ENCODE peak calls at places on chromosomes 2 and 18, in nine cellular contexts. R is stimulated activated CD4-positive, alpha-beta T cell treated with anti-CD3 and anti-CD28 coated beads, Interleukin-2, amount 100 ng/mL, for 24 hours; Y is anterior cingulate cortex; X is activated CD8-positive, alpha-beta memory T cell treated with anti-CD3 and anti-CD28 coated beads for 48 hours; V is iris pigment epithelial cell; P is SK-N-DZ; N is retinal pigment epithelial cell; T is AG10803; S is NCI-H2081. H is an unnamed sample.
A peak's percentile ranks its signal among the peaks of the same experiment; 100 is the strongest.

GRCh38 chr2:39737661-39738060 is 41.4 kb downstream of the THUMPD2 start:
- DNase-seq in R (no peak), S (no peak), P (no peak), T (peak; percentile 78), X (no peak), Y (no peak), V (peak; percentile 93), N (peak; percentile 52), H (no peak)

GRCh38 chr18:74689251-74689650 is 91.6 kb downstream of the ZNF407 start:
- DNase-seq in P (no peak), Y (no peak), V (peak; percentile 66), T (peak; percentile 75), N (no peak), S (no peak), R (no peak), X (no peak), H (no peak)

GRCh38 chr18:76496200-76496890 is 1.3 kb upstream of the ZNF516 start:
- DNase-seq in S (peak; percentile 62), Y (no peak), N (no peak), T (peak; percentile 71), R (peak; percentile 32), P (peak; percentile 81), V (peak; percentile 84), X (peak; percentile 4), H (peak; percentile 59)

GRCh38 chr2:239138610-239139009 is 262.2 kb downstream of the HDAC4 start:
- DNase-seq in Y (no peak), T (no peak), X (no peak), R (no peak), P (no peak), N (no peak), V (no peak), S (no peak), H (no peak)

GRCh38 chr18:25136416-25137132 is 215.4 kb downstream of the ZNF521 start:
- DNase-seq in R (no peak), Y (no peak), P (no peak), S (no peak), N (no peak), X (no peak), V (peak; percentile 6), T (no peak), H (no peak)

GRCh38 chr2:238123991-238124470 is 14.4 kb upstream of the KLHL30 start:
- DNase-seq in N (no peak), R (no peak), P (no peak), X (no peak), T (no peak), V (no peak), Y (no peak), S (no peak), H (no peak)

GRCh38 chr18:43049021-43049420 is 66.5 kb downstream of the RIT2 start:
- DNase-seq in X (no peak), N (no peak), S (no peak), R (no peak), P (no peak), Y (no peak), V (peak; percentile 93), T (peak; percentile 4), H (no peak)

GRCh38 chr2:73851274-73851673 is 22.5 kb downstream of the STAMBP start:
- DNase-seq in X (no peak), P (no peak), R (no peak), V (no peak), S (no peak), T (no peak), N (no peak), Y (no peak), H (no peak)

GRCh38 chr2:37344453-37345361 is at the start of gene QPCT:
- DNase-seq in X (peak; percentile 48), S (peak; percentile 46), T (peak; percentile 50), Y (no peak), P (no peak), R (peak; percentile 46), N (no peak), V (peak; percentile 60), H (peak; percentile 39)

GRCh38 chr2:217831306-217831705 is 171.5 kb downstream of the TNS1 start:
- DNase-seq in R (no peak), P (no peak), N (no peak), X (no peak), V (no peak), T (no peak), Y (no peak), S (no peak), H (no peak)

GRCh38 chr2:199692489-199692888 is 158.5 kb downstream of the FTCDNL1 start:
- DNase-seq in T (no peak), Y (no peak), X (no peak), V (peak; percentile 2), R (no peak), N (no peak), S (peak; percentile 91), P (peak; percentile 9), H (peak; percentile 58)

GRCh38 chr2:77185052-77185451 is 337.1 kb downstream of the LRRTM4 start:
- DNase-seq in Y (no peak), X (no peak), R (no peak), V (no peak), N (no peak), S (no peak), T (no peak), P (peak; percentile 27), H (no peak)

GRCh38 chr18:65725421-65726050 is 25.3 kb upstream of the CDH7 start:
- DNase-seq in Y (no peak), X (no peak), S (peak; percentile 61), T (no peak), V (no peak), R (no peak), P (peak; percentile 44), N (no peak), H (no peak)

GRCh38 chr2:30113617-30114293 is 33.1 kb upstream of the YPEL5 start:
- DNase-seq in S (no peak), T (peak; percentile 85), X (no peak), V (peak; percentile 93), N (peak; percentile 58), P (no peak), Y (no peak), R (no peak), H (no peak)

GRCh38 chr2:237315170-237315880 is 98.6 kb downstream of the COL6A3 start:
- DNase-seq in S (no peak), V (peak; percentile 90), Y (no peak), X (no peak), T (peak; percentile 98), R (no peak), N (peak; percentile 84), P (peak; percentile 95), H (no peak)

GRCh38 chr2:60527762-60528161 is 25.7 kb downstream of the BCL11A start:
- DNase-seq in X (no peak), R (no peak), T (peak; percentile 91), V (no peak), P (no peak), S (no peak), N (no peak), Y (no peak), H (no peak)

GRCh38 chr2:44974064-44974715 is 32.7 kb downstream of the SIX3 start:
- DNase-seq in N (no peak), R (no peak), T (peak; percentile 39), P (peak; percentile 83), S (peak; percentile 89), Y (no peak), V (peak; percentile 44), X (no peak), H (peak; percentile 74)